ENCODE peak calls at places on chromosome 14, in seven cellular contexts. V is cerebellum, X is lower leg skin, S is GM06990, L is endothelial cell, R is ACHN, E is NCI-H1417 treated with DMSO at 0.1 percent for 48 hours. B is an unnamed sample.

GRCh38 chr14:106872619-106873446 is 1346.5 kb downstream of the TMEM121 start:
- DNase-seq in V (no peak), X (peak), S (peak), L (no peak), R (peak), E (peak), B (no peak)

GRCh38 chr14:57833304-57833703 is 32.6 kb downstream of the SLC35F4 start:
- DNase-seq in V (peak), X (no peak), S (no peak), L (no peak), R (peak), E (no peak), B (peak)

GRCh38 chr14:92039073-92039719 is 663 bp downstream of the TRIP11 start:
- DNase-seq in V (peak), X (no peak), S (no peak), L (peak), R (peak), E (no peak), B (no peak)

GRCh38 chr14:51807355-51807754 is 53.1 kb upstream of the GNG2 start:
- DNase-seq in V (peak), X (no peak), S (no peak), L (no peak), R (peak), E (no peak), B (no peak)

GRCh38 chr14:86221000-86221399 is 691.1 kb downstream of the FLRT2 start:
- DNase-seq in V (no peak), X (no peak), S (no peak), L (no peak), R (no peak), E (no peak), B (no peak)

GRCh38 chr14:90583427-90583826 is 186.6 kb downstream of the CALM1 start:
- DNase-seq in V (no peak), X (no peak), S (no peak), L (no peak), R (no peak), E (no peak), B (no peak)

GRCh38 chr14:73254247-73255004 is 17.1 kb downstream of the PAPLN start:
- DNase-seq in V (no peak), X (no peak), S (no peak), L (no peak), R (no peak), E (no peak), B (no peak)

GRCh38 chr14:105085766-105086165 is 20.5 kb upstream of the GPR132 start:
- DNase-seq in V (no peak), X (no peak), S (no peak), L (no peak), R (no peak), E (no peak), B (no peak)

GRCh38 chr14:55482936-55483605 is 42.7 kb upstream of the TBPL2 start:
- DNase-seq in V (no peak), X (no peak), S (no peak), L (no peak), R (no peak), E (no peak), B (no peak)

GRCh38 chr14:56812364-56813103 is 2.3 kb upstream of the OTX2 start:
- DNase-seq in V (no peak), X (no peak), S (no peak), L (peak), R (no peak), E (no peak), B (no peak)

GRCh38 chr14:69685217-69685616 is 73.8 kb downstream of the SUSD6 start:
- DNase-seq in V (no peak), X (peak), S (no peak), L (no peak), R (peak), E (no peak), B (no peak)

GRCh38 chr14:75158843-75159614 is 17.4 kb downstream of the TMED10 start:
- DNase-seq in V (no peak), X (no peak), S (peak), L (no peak), R (no peak), E (no peak), B (no peak)

GRCh38 chr14:50874842-50875241 is 3.0 kb downstream of the ABHD12B start:
- DNase-seq in V (no peak), X (no peak), S (no peak), L (no peak), R (no peak), E (no peak), B (no peak)

GRCh38 chr14:105501504-105502291 is 10.7 kb downstream of the TEDC1 start:
- DNase-seq in V (no peak), X (peak), S (no peak), L (no peak), R (no peak), E (no peak), B (no peak)